ENCODE peak calls at places on chromosomes 3 and 15, in ten cellular contexts. One of them, this sample, is unnamed.

GRCh38 chr3:108862865-108863798 is 40.5 kb downstream of the TRAT1 start:
- DNase-seq in spleen: no peak
- DNase-seq in body of pancreas: no peak
- DNase-seq in transverse colon: no peak
- DNase-seq in adrenal gland: no peak
- DNase-seq in HCT116: peak
- DNase-seq in ovary: no peak
- DNase-seq in right lobe of liver: no peak
- DNase-seq in IMR-90: peak
- DNase-seq in uterus: no peak
- DNase-seq in this sample: no peak

GRCh38 chr3:122777563-122777962 is 16.1 kb downstream of the HSPBAP1 start:
- DNase-seq in spleen: no peak
- DNase-seq in body of pancreas: no peak
- DNase-seq in transverse colon: no peak
- DNase-seq in adrenal gland: no peak
- DNase-seq in HCT116: no peak
- DNase-seq in ovary: no peak
- DNase-seq in right lobe of liver: no peak
- DNase-seq in IMR-90: no peak
- DNase-seq in uterus: no peak
- DNase-seq in this sample: no peak

GRCh38 chr3:140686948-140687347 is 9.1 kb downstream of the TRIM42 start:
- DNase-seq in spleen: no peak
- DNase-seq in body of pancreas: no peak
- DNase-seq in transverse colon: no peak
- DNase-seq in adrenal gland: no peak
- DNase-seq in HCT116: no peak
- DNase-seq in ovary: no peak
- DNase-seq in right lobe of liver: no peak
- DNase-seq in IMR-90: no peak
- DNase-seq in uterus: no peak
- DNase-seq in this sample: no peak

GRCh38 chr3:61114316-61114953 is 136.8 kb downstream of the FHIT start:
- DNase-seq in spleen: no peak
- DNase-seq in body of pancreas: no peak
- DNase-seq in transverse colon: no peak
- DNase-seq in adrenal gland: no peak
- DNase-seq in HCT116: no peak
- DNase-seq in ovary: no peak
- DNase-seq in right lobe of liver: no peak
- DNase-seq in IMR-90: no peak
- DNase-seq in uterus: no peak
- DNase-seq in this sample: no peak

GRCh38 chr3:112005091-112005672 is 6.5 kb downstream of the TAGLN3 start:
- DNase-seq in spleen: no peak
- DNase-seq in body of pancreas: no peak
- DNase-seq in transverse colon: no peak
- DNase-seq in adrenal gland: no peak
- DNase-seq in HCT116: no peak
- DNase-seq in ovary: no peak
- DNase-seq in right lobe of liver: no peak
- DNase-seq in IMR-90: peak
- DNase-seq in uterus: no peak
- DNase-seq in this sample: no peak

GRCh38 chr15:60844431-60845174 is 365.7 kb upstream of the ICE2 start:
- DNase-seq in spleen: no peak
- DNase-seq in body of pancreas: no peak
- DNase-seq in transverse colon: peak
- DNase-seq in adrenal gland: peak
- DNase-seq in HCT116: no peak
- DNase-seq in ovary: no peak
- DNase-seq in right lobe of liver: no peak
- DNase-seq in IMR-90: no peak
- DNase-seq in uterus: no peak
- DNase-seq in this sample: no peak

GRCh38 chr15:50024183-50024795 is 94.7 kb downstream of the ATP8B4 start:
- DNase-seq in spleen: no peak
- DNase-seq in body of pancreas: no peak
- DNase-seq in transverse colon: no peak
- DNase-seq in adrenal gland: no peak
- DNase-seq in HCT116: no peak
- DNase-seq in ovary: no peak
- DNase-seq in right lobe of liver: no peak
- DNase-seq in IMR-90: peak
- DNase-seq in uterus: no peak
- DNase-seq in this sample: no peak

GRCh38 chr3:113533534-113533892 is 1.2 kb downstream of the SIDT1 start:
- DNase-seq in spleen: no peak
- DNase-seq in body of pancreas: no peak
- DNase-seq in transverse colon: no peak
- DNase-seq in adrenal gland: no peak
- DNase-seq in HCT116: no peak
- DNase-seq in ovary: no peak
- DNase-seq in right lobe of liver: no peak
- DNase-seq in IMR-90: no peak
- DNase-seq in uterus: no peak
- DNase-seq in this sample: no peak

GRCh38 chr3:151896662-151897012 is 23.2 kb downstream of the SUCNR1 start:
- DNase-seq in spleen: no peak
- DNase-seq in body of pancreas: no peak
- DNase-seq in transverse colon: no peak
- DNase-seq in adrenal gland: no peak
- DNase-seq in HCT116: peak
- DNase-seq in ovary: no peak
- DNase-seq in right lobe of liver: no peak
- DNase-seq in IMR-90: no peak
- DNase-seq in uterus: no peak
- DNase-seq in this sample: no peak

GRCh38 chr15:65096481-65097385 is 18.3 kb downstream of the UBAP1L start:
- DNase-seq in spleen: no peak
- DNase-seq in body of pancreas: no peak
- DNase-seq in transverse colon: no peak
- DNase-seq in adrenal gland: no peak
- DNase-seq in HCT116: no peak
- DNase-seq in ovary: no peak
- DNase-seq in right lobe of liver: peak
- DNase-seq in IMR-90: no peak
- DNase-seq in uterus: no peak
- DNase-seq in this sample: no peak

GRCh38 chr3:30156586-30157498 is 449.6 kb upstream of the TGFBR2 start:
- DNase-seq in spleen: no peak
- DNase-seq in body of pancreas: no peak
- DNase-seq in transverse colon: no peak
- DNase-seq in adrenal gland: no peak
- DNase-seq in HCT116: no peak
- DNase-seq in ovary: no peak
- DNase-seq in right lobe of liver: no peak
- DNase-seq in IMR-90: peak
- DNase-seq in uterus: no peak
- DNase-seq in this sample: no peak

DNA sequence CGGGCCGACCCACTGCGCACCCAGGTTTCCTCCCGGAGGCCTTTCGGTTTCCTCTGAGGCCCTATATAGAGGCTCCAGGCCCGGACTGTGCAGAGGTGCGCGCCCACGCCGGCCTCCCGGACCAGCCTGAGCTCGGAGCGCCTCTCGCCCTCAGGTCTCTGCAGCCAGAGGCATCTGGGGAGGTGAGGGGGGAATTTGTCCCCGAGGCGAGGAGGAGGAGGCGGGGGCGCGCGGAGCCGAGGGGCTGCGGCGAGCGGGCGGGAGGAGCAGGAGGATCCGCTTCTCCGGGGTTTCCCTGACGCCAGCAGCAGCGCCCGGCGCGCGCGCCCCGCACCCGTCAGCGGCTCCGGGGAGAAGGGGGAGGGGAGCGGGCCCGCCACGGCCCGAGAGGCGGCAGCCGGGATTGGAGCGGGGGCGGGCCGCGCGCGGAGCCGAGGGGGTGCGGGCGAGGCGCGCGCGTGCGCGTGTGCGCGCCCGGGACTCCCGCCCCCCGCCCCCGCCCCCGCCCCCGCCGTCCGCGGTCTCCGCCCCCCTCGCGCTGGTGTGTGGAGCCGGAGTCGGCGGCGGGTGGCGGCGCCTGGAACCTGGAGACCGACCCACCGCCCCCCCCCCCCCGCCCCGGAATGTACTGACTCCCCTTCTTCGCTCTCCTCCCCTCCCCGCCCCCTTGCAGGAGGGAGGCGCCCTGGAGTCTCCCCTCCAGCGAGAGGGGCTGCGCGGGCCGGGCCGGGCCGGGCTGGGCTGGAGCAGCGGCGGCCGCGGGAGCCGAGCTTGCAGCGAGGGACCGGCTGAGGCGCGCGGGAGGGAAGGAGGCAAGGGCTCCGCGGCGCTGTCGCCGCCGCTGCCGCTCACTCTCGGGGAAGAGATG is at the start of gene NEO1:
- DNase-seq in spleen: peak
- DNase-seq in body of pancreas: peak
- DNase-seq in transverse colon: peak
- DNase-seq in adrenal gland: peak
- DNase-seq in HCT116: peak
- DNase-seq in ovary: peak
- DNase-seq in right lobe of liver: peak
- DNase-seq in IMR-90: peak
- DNase-seq in uterus: peak
- DNase-seq in this sample: peak
- TF ChIP-seq POLR2A in spleen: no peak
- TF ChIP-seq POLR2A in body of pancreas: peak
- TF ChIP-seq POLR2A in transverse colon: peak
- TF ChIP-seq POLR2A in adrenal gland: peak
- TF ChIP-seq POLR2A in HCT116: peak
- TF ChIP-seq POLR2A in ovary: peak
- TF ChIP-seq POLR2A in right lobe of liver: peak
- TF ChIP-seq POLR2A in IMR-90: no peak
- TF ChIP-seq POLR2A in uterus: no peak
- TF ChIP-seq POLR2A in this sample: no peak

GRCh38 chr15:78947506-78947905 is 2.7 kb upstream of the CTSH start:
- DNase-seq in spleen: no peak
- DNase-seq in body of pancreas: no peak
- DNase-seq in transverse colon: no peak
- DNase-seq in adrenal gland: no peak
- DNase-seq in HCT116: no peak
- DNase-seq in ovary: no peak
- DNase-seq in right lobe of liver: no peak
- DNase-seq in IMR-90: no peak
- DNase-seq in uterus: no peak
- DNase-seq in this sample: no peak
- TF ChIP-seq POLR2A in spleen: no peak
- TF ChIP-seq POLR2A in body of pancreas: no peak
- TF ChIP-seq POLR2A in transverse colon: no peak
- TF ChIP-seq POLR2A in adrenal gland: no peak
- TF ChIP-seq POLR2A in HCT116: no peak
- TF ChIP-seq POLR2A in ovary: no peak
- TF ChIP-seq POLR2A in right lobe of liver: no peak
- TF ChIP-seq POLR2A in IMR-90: no peak
- TF ChIP-seq POLR2A in uterus: no peak
- TF ChIP-seq POLR2A in this sample: no peak

DNA sequence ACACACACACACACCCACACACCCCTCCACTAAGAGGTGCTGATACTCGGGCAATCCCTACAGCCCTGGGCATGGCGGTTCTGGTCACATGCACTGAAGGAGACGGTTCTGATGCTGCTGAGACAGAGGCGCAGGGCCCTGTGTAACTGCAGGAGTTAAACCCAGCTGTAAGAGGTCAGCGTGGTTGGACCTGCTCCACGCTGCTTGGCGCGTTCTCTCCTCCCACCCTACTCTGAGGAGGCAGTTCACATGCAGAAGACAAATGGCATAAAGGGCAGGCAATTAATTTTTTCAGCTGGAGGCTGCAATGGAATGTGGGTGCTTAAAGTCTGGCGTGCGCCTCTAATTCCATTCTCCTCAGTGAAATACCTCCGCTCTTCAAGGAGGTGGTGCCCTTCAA is 35.2 kb downstream of the GRK7 start:
- DNase-seq in spleen: no peak
- DNase-seq in body of pancreas: peak
- DNase-seq in transverse colon: peak
- DNase-seq in adrenal gland: peak
- DNase-seq in HCT116: no peak
- DNase-seq in ovary: peak
- DNase-seq in right lobe of liver: no peak
- DNase-seq in IMR-90: no peak
- DNase-seq in uterus: peak
- DNase-seq in this sample: no peak
- TF ChIP-seq POLR2A in spleen: no peak
- TF ChIP-seq POLR2A in body of pancreas: no peak
- TF ChIP-seq POLR2A in transverse colon: no peak
- TF ChIP-seq POLR2A in adrenal gland: no peak
- TF ChIP-seq POLR2A in HCT116: no peak
- TF ChIP-seq POLR2A in ovary: no peak
- TF ChIP-seq POLR2A in right lobe of liver: no peak
- TF ChIP-seq POLR2A in IMR-90: no peak
- TF ChIP-seq POLR2A in uterus: no peak
- TF ChIP-seq POLR2A in this sample: no peak

GRCh38 chr3:52849656-52850055 is 14.8 kb upstream of the MUSTN1 start:
- DNase-seq in spleen: peak
- DNase-seq in body of pancreas: no peak
- DNase-seq in transverse colon: no peak
- DNase-seq in adrenal gland: no peak
- DNase-seq in HCT116: no peak
- DNase-seq in ovary: no peak
- DNase-seq in right lobe of liver: peak
- DNase-seq in IMR-90: no peak
- DNase-seq in uterus: no peak
- DNase-seq in this sample: no peak

GRCh38 chr3:52846427-52846983 is 11.7 kb upstream of the MUSTN1 start:
- DNase-seq in spleen: no peak
- DNase-seq in body of pancreas: no peak
- DNase-seq in transverse colon: no peak
- DNase-seq in adrenal gland: no peak
- DNase-seq in HCT116: no peak
- DNase-seq in ovary: no peak
- DNase-seq in right lobe of liver: peak
- DNase-seq in IMR-90: no peak
- DNase-seq in uterus: no peak
- DNase-seq in this sample: no peak

GRCh38 chr3:52847241-52847640 is 12.4 kb upstream of the MUSTN1 start:
- DNase-seq in spleen: peak
- DNase-seq in body of pancreas: no peak
- DNase-seq in transverse colon: no peak
- DNase-seq in adrenal gland: no peak
- DNase-seq in HCT116: no peak
- DNase-seq in ovary: no peak
- DNase-seq in right lobe of liver: peak
- DNase-seq in IMR-90: no peak
- DNase-seq in uterus: no peak
- DNase-seq in this sample: no peak

GRCh38 chr3:52847726-52848125 is 12.9 kb upstream of the MUSTN1 start:
- DNase-seq in spleen: peak
- DNase-seq in body of pancreas: no peak
- DNase-seq in transverse colon: no peak
- DNase-seq in adrenal gland: no peak
- DNase-seq in HCT116: no peak
- DNase-seq in ovary: no peak
- DNase-seq in right lobe of liver: no peak
- DNase-seq in IMR-90: no peak
- DNase-seq in uterus: no peak
- DNase-seq in this sample: no peak

DNA sequence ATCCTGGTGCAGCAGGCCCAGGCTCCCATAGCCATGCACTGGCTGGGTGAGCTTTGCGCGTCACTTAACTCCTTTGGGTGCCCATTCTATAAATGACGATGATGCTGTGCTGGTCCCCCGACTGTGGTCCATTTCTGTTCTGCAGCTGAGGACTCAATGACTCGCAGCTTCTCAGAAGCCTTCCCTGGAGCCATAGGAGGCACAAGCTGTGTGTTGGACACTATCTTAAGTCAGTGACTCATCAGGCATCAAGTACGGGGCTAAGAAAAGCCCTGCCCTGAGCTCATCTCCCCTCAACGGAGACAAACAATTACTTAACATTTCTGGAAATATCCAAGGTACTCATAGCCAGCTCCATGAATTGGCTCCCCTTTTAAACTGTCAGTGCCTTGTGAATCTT is 13.8 kb upstream of the MUSTN1 start:
- DNase-seq in spleen: peak
- DNase-seq in body of pancreas: no peak
- DNase-seq in transverse colon: no peak
- DNase-seq in adrenal gland: no peak
- DNase-seq in HCT116: no peak
- DNase-seq in ovary: no peak
- DNase-seq in right lobe of liver: peak
- DNase-seq in IMR-90: peak
- DNase-seq in uterus: no peak
- DNase-seq in this sample: peak
- TF ChIP-seq POLR2A in spleen: no peak
- TF ChIP-seq POLR2A in body of pancreas: no peak
- TF ChIP-seq POLR2A in transverse colon: no peak
- TF ChIP-seq POLR2A in adrenal gland: no peak
- TF ChIP-seq POLR2A in HCT116: no peak
- TF ChIP-seq POLR2A in ovary: no peak
- TF ChIP-seq POLR2A in right lobe of liver: no peak
- TF ChIP-seq POLR2A in IMR-90: no peak
- TF ChIP-seq POLR2A in uterus: no peak
- TF ChIP-seq POLR2A in this sample: no peak